ENCODE peak calls at places on chromosome 6, in ten cellular contexts. W, T, L, J, D, U, Z, K, P and H are unnamed samples.

GRCh38 chr6:33851959-33852358 is 48.2 kb upstream of the MLN start:
- DNase-seq in Z (no peak), D (peak), P (peak), L (no peak), U (peak), W (peak), J (no peak), T (no peak), K (peak), H (no peak)

GRCh38 chr6:117907600-117908245 is 659 bp downstream of the SLC35F1 start:
- DNase-seq in J (no peak), T (no peak), Z (no peak), U (no peak), W (peak), L (no peak), K (no peak), D (peak), P (no peak), H (peak)

GRCh38 chr6:1993049-1993448 is 252.4 kb downstream of the GMDS start:
- DNase-seq in T (peak), P (no peak), K (no peak), Z (no peak), J (peak), U (no peak), W (no peak), L (no peak), D (peak), H (no peak)

GRCh38 chr6:45556828-45557227 is 179.1 kb upstream of the SUPT3H start:
- DNase-seq in D (no peak), L (no peak), P (no peak), W (peak), U (no peak), T (no peak), K (no peak), Z (no peak), J (no peak), H (no peak)

GRCh38 chr6:15628499-15629131 is 34.2 kb downstream of the DTNBP1 start:
- DNase-seq in P (no peak), W (peak), D (peak), L (no peak), U (no peak), T (peak), J (peak), K (peak), Z (no peak), H (no peak)

GRCh38 chr6:154536255-154536654 is 25.8 kb upstream of the CNKSR3 start:
- DNase-seq in Z (no peak), U (no peak), T (no peak), D (no peak), L (no peak), K (no peak), W (no peak), J (no peak), P (no peak), H (no peak)

GRCh38 chr6:86273936-86274335 is 631.2 kb upstream of the SYNCRIP start:
- DNase-seq in L (no peak), W (no peak), P (no peak), J (no peak), T (no peak), U (no peak), D (no peak), K (no peak), Z (no peak), H (no peak)

GRCh38 chr6:14747881-14748520 is 497.9 kb upstream of the JARID2 start:
- DNase-seq in T (peak), W (no peak), L (no peak), Z (no peak), D (no peak), K (peak), P (no peak), J (no peak), U (no peak), H (no peak)

GRCh38 chr6:168540713-168541291 is 99.8 kb downstream of the SMOC2 start:
- DNase-seq in T (no peak), J (no peak), L (peak), D (no peak), Z (no peak), P (no peak), U (no peak), W (no peak), K (no peak), H (no peak)

GRCh38 chr6:163589401-163589800 is 174.9 kb downstream of the QKI start:
- DNase-seq in K (peak), J (no peak), D (no peak), W (no peak), Z (no peak), U (no peak), P (no peak), L (no peak), T (peak), H (no peak)

GRCh38 chr6:169824848-169825557 is 73.6 kb downstream of the ERMARD start:
- DNase-seq in W (no peak), P (no peak), T (no peak), L (peak), J (no peak), D (no peak), K (no peak), Z (peak), U (no peak), H (peak)

GRCh38 chr6:105072799-105073199 is 107.0 kb downstream of the POPDC3 start:
- DNase-seq in K (peak), J (no peak), P (no peak), Z (no peak), W (peak), U (peak), L (no peak), D (peak), T (peak), H (no peak)

GRCh38 chr6:26284537-26285142 is 80.4 kb upstream of the BTN3A2 start:
- DNase-seq in D (peak), J (peak), L (peak), U (no peak), W (peak), K (peak), P (peak), Z (peak), T (peak), H (peak)

GRCh38 chr6:158021814-158022748 is 40.4 kb downstream of the SYNJ2 start:
- DNase-seq in K (no peak), T (no peak), J (no peak), Z (no peak), U (no peak), L (no peak), D (no peak), W (no peak), P (no peak), H (no peak)

GRCh38 chr6:139547082-139547776 is 172.8 kb upstream of the CITED2 start:
- DNase-seq in K (no peak), T (no peak), D (no peak), Z (no peak), U (no peak), J (no peak), P (no peak), W (peak), L (no peak), H (no peak)

DNA sequence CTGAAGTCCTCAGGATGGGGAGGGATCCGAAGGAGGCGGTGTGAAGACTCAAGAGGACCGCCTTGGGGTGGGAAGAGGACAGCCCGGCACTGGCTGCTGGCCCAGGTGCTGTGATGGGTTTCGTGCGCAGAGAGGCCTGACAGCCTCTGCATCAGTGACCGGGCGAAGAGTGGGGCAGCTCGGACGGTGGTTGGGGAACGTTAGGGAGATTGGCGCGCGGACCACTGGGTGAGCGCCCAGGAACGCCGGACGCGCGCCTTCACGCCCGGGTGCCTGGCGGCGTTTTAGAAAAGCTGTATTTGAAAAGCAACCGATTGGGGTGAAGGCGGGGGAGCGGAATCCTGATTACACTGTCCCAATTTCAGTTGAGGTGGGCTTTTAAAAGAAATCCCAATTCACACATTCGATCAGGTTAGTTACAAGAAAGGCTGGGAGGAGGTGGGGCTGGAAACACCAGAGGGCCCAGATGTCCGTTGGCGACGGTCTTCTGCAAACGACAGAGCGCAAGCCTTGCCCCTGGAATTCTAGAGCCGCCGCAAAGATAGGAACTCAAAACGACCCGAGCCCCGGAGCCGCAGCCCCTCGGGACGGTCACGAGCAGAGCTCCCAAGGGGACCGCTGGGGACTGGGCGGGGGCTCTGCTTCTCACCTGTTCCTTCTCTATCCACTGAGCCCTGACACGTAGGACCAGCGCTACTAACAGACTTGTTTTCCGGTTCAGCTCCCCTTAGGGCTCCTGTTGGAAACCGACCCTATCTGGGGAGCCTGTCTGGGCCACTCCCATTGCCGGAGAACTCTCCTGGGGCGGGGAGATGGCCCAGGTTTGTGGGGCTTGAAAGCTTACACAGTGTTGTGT is 8.5 kb upstream of the TRIM40 start:
- DNase-seq in Z (no peak), K (no peak), J (no peak), T (no peak), P (no peak), W (no peak), U (no peak), D (no peak), L (no peak), H (no peak)
- H3K4me3 ChIP-seq in Z (no peak), K (no peak), J (no peak), T (no peak), P (no peak), W (peak), U (no peak), D (peak), L (peak), H (no peak)

GRCh38 chr6:10719386-10720228 is 3.3 kb upstream of the TMEM14C start:
- DNase-seq in Z (peak), K (no peak), P (peak), U (no peak), J (peak), T (no peak), W (no peak), D (no peak), L (no peak), H (no peak)
- H3K4me3 ChIP-seq in Z (peak), K (peak), P (peak), U (no peak), J (peak), T (no peak), W (peak), D (peak), L (peak), H (peak)

DNA sequence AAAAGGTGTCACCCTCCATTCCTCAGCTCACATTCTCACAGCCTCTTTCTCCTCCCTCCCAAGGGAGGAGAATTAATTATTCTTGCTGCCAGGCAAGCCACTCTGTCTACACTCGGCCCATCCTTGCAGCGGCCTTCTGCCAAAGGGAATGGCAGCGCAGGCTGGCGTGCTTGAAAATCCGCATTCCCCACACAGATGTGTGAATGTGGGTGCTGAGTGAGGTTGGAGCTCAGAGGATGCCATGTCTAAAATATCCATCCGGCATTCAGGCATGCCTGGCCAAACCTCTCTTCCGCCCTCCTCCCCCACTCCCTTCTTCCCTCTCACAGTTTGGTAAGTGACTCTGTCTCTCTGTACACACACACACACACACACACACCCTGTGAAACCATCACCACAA is 27.7 kb downstream of the PNPLA1 start:
- DNase-seq in P (no peak), D (peak), U (no peak), Z (no peak), L (no peak), K (no peak), J (no peak), T (no peak), W (no peak), H (no peak)
- H3K4me3 ChIP-seq in P (no peak), D (no peak), U (no peak), Z (no peak), L (no peak), K (no peak), J (no peak), T (no peak), W (no peak), H (no peak)

DNA sequence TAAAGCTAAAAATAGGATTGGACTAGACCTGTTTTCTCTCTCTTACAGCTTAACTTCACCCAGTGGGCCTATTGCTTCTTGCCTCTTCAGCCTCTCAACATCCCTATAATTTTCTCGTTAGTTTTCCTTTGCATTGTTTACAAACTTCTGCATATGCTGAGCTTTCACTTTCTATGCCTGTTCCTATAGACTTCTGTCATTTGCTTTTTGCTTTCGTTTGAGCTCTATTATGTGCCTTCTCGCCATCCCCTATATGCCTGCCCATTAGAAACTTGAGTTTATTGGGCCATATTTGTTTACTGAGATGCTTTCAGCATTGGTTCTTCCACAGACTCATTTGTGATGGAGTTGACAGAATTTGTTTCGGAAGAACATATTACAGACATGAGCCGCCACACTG is 40.9 kb downstream of the NCOA7 start:
- DNase-seq in T (no peak), L (no peak), P (no peak), U (no peak), Z (no peak), K (no peak), D (no peak), J (no peak), W (peak), H (no peak)
- H3K4me3 ChIP-seq in T (no peak), L (no peak), P (no peak), U (no peak), Z (no peak), K (no peak), D (no peak), J (no peak), W (no peak), H (no peak)

DNA sequence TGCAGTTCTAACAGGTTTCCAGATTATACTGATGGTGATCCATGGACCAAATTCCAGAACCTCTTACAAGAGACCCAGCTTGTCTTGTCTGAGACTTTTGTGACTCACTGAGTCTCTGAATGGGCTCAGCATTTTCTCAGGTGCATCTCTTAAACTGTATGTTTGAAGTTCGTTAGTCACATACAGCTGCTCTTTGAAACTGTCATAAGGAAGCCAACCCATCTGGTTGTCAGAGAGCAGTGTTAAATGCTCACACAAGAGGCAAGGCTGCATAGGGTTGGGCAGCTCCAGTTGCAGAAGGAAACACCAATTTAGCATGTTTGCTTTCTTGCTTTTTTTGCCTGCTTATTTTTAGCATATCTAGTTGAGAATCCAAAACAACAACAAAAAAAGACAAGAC is 47.1 kb downstream of the TRIM27 start:
- DNase-seq in W (no peak), L (no peak), J (no peak), D (no peak), T (no peak), K (no peak), U (no peak), P (no peak), Z (no peak), H (no peak)
- H3K4me3 ChIP-seq in W (no peak), L (no peak), J (no peak), D (no peak), T (no peak), K (no peak), U (no peak), P (no peak), Z (no peak), H (no peak)

GRCh38 chr6:137871299-137871698 is 4.2 kb downstream of the TNFAIP3 start:
- DNase-seq in L (no peak), W (peak), Z (no peak), D (peak), T (no peak), P (no peak), K (no peak), U (no peak), J (no peak), H (no peak)
- H3K4me3 ChIP-seq in L (peak), W (no peak), Z (peak), D (peak), T (no peak), P (peak), K (peak), U (no peak), J (no peak), H (peak)